ENCODE peak calls at places on chromosomes 5 and 9, in four cellular contexts. P is Calu3, Z is OCI-LY7, S is NCI-H1417 treated with DMSO at 0.1 percent for 48 hours. W is an unnamed sample.

GRCh38 chr5:39506216-39506615 is 81.4 kb upstream of the DAB2 start:
- DNase-seq in P (no peak), Z (no peak), S (no peak), W (no peak)

GRCh38 chr5:91643796-91644195 is 260.7 kb upstream of the ARRDC3 start:
- DNase-seq in P (no peak), Z (no peak), S (no peak), W (no peak)

GRCh38 chr9:113649054-113649453 is 185.5 kb downstream of the RGS3 start:
- DNase-seq in P (no peak), Z (no peak), S (no peak), W (peak; percentile 94)

GRCh38 chr9:114407889-114408288 is 20.1 kb upstream of the AKNA start:
- DNase-seq in P (no peak), Z (no peak), S (no peak), W (no peak)

GRCh38 chr5:80254767-80255424 is 952 bp downstream of the SERINC5 start:
- DNase-seq in P (no peak), Z (no peak), S (no peak), W (no peak)

GRCh38 chr5:133967715-133968056 is 739 bp downstream of the C5orf15 start:
- DNase-seq in P (peak; percentile 29), Z (no peak), S (no peak), W (no peak)

GRCh38 chr9:99749641-99750040 is 72.0 kb upstream of the NR4A3 start:
- DNase-seq in P (no peak), Z (no peak), S (no peak), W (no peak)

GRCh38 chr5:69368458-69369368 is 607 bp downstream of the AK6 start:
- DNase-seq in P (peak; percentile 5), Z (peak; percentile 45), S (no peak), W (no peak)

GRCh38 chr5:116990010-116990409 is 415.4 kb upstream of the SEMA6A start:
- DNase-seq in P (no peak), Z (no peak), S (no peak), W (peak; percentile 39)

GRCh38 chr5:141787376-141787775 is 90.8 kb downstream of the PCDH1 start:
- DNase-seq in P (peak; percentile 44), Z (no peak), S (no peak), W (no peak)

GRCh38 chr5:34002629-34003328 is 5.1 kb downstream of the AMACR start:
- DNase-seq in P (no peak), Z (no peak), S (no peak), W (no peak)

GRCh38 chr5:135308752-135309151 is 90.3 kb downstream of the MACROH2A1 start:
- DNase-seq in P (no peak), Z (no peak), S (no peak), W (no peak)

GRCh38 chr9:137422668-137423000 is 328 bp downstream of the EXD3 start:
- DNase-seq in P (peak; percentile 34), Z (peak; percentile 48), S (no peak), W (peak; percentile 41)

GRCh38 chr9:77488439-77489126 is 159.5 kb downstream of the GNA14 start:
- DNase-seq in P (no peak), Z (peak; percentile 5), S (no peak), W (peak; percentile 18)

GRCh38 chr9:37117956-37118355 is 2.4 kb upstream of the ZCCHC7 start:
- DNase-seq in P (no peak), Z (no peak), S (no peak), W (no peak)

GRCh38 chr9:114405294-114406034 is 17.7 kb upstream of the AKNA start:
- DNase-seq in P (peak; percentile 68), Z (peak; percentile 90), S (no peak), W (peak; percentile 82)

GRCh38 chr5:174505621-174506020 is 218.8 kb upstream of the MSX2 start:
- DNase-seq in P (peak; percentile 50), Z (no peak), S (no peak), W (no peak)

W was measured in BE2C.